ENCODE peak calls at places on chromosomes 5 and 9, in seven cellular contexts. Y, E, H, A, K, O and V are unnamed samples.

GRCh38 chr9:74960548-74960947 is 7.8 kb upstream of the C9orf40 start:
- DNase-seq in H (no peak), K (no peak), A (no peak), O (no peak), Y (no peak), E (no peak), V (no peak)

GRCh38 chr9:85079374-85079773 is 409.8 kb downstream of the NTRK2 start:
- DNase-seq in E (no peak), O (no peak), K (no peak), H (no peak), Y (no peak), A (no peak), V (no peak)

GRCh38 chr5:1278656-1279442 is 16.0 kb downstream of the TERT start:
- DNase-seq in K (no peak), A (no peak), E (no peak), O (no peak), H (no peak), Y (no peak), V (no peak)

GRCh38 chr5:171306785-171307591 is 2.1 kb upstream of the TLX3 start:
- DNase-seq in K (no peak), H (no peak), O (no peak), E (no peak), Y (no peak), A (no peak), V (no peak)

GRCh38 chr5:128213340-128213739 is 129.8 kb downstream of the SLC12A2 start:
- DNase-seq in O (peak; percentile 35), K (no peak), H (peak; percentile 14), Y (no peak), A (peak; percentile 5), E (peak; percentile 87), V (no peak)

GRCh38 chr5:94725142-94725541 is 106.7 kb downstream of the SLF1 start:
- DNase-seq in K (no peak), H (no peak), Y (no peak), A (no peak), E (no peak), O (no peak), V (no peak)

GRCh38 chr9:266228-266627 is 51.6 kb downstream of the DOCK8 start:
- DNase-seq in E (no peak), K (no peak), H (no peak), O (no peak), Y (no peak), A (no peak), V (no peak)

GRCh38 chr9:21590058-21590996 is 108.2 kb upstream of the IFNE start:
- DNase-seq in O (no peak), H (no peak), E (no peak), K (no peak), Y (no peak), A (no peak), V (no peak)

GRCh38 chr5:68456756-68457217 is 241.2 kb downstream of the PIK3R1 start:
- DNase-seq in Y (no peak), E (peak; percentile 64), O (no peak), H (no peak), A (no peak), K (no peak), V (no peak)

GRCh38 chr9:114928092-114928491 is 2.3 kb downstream of the TNFSF8 start:
- DNase-seq in E (no peak), Y (no peak), H (no peak), O (no peak), A (no peak), K (no peak), V (no peak)

GRCh38 chr5:144697847-144698262 is 527.2 kb downstream of the KCTD16 start:
- DNase-seq in E (no peak), A (no peak), Y (no peak), O (no peak), H (no peak), K (no peak), V (no peak)

GRCh38 chr9:122821278-122821952 is 7.0 kb downstream of the PDCL start:
- DNase-seq in K (no peak), H (no peak), E (no peak), O (no peak), A (no peak), Y (no peak), V (peak; percentile 73)

GRCh38 chr9:34457266-34458012 is 931 bp downstream of the FAM219A start:
- DNase-seq in E (peak; percentile 80), O (peak; percentile 9), A (peak; percentile 55), H (peak; percentile 6), K (no peak), Y (no peak), V (peak; percentile 85)

GRCh38 chr5:83162598-83162997 is 85.3 kb downstream of the XRCC4 start:
- DNase-seq in Y (no peak), K (no peak), E (no peak), H (no peak), O (no peak), A (no peak), V (no peak)

GRCh38 chr9:104094534-104095020 is 468 bp downstream of the SMC2 start:
- DNase-seq in A (no peak), Y (no peak), H (no peak), E (no peak), O (no peak), K (no peak), V (no peak)

GRCh38 chr5:35012365-35012764 is 35.4 kb downstream of the AGXT2 start:
- DNase-seq in A (no peak), E (no peak), Y (no peak), K (no peak), O (no peak), H (no peak), V (no peak)

GRCh38 chr9:88953401-88954029 is 37.8 kb upstream of the S1PR3 start:
- DNase-seq in Y (no peak), H (no peak), K (no peak), E (no peak), O (no peak), A (peak; percentile 60), V (no peak)

GRCh38 chr5:83789376-83789775 is 68.7 kb upstream of the HAPLN1 start:
- DNase-seq in Y (no peak), O (no peak), H (no peak), K (no peak), E (peak; percentile 53), A (no peak), V (no peak)

GRCh38 chr9:130578865-130579737 is at the start of gene FUBP3:
- DNase-seq in A (peak; percentile 90), H (peak; percentile 78), Y (peak; percentile 76), E (peak; percentile 97), K (peak; percentile 69), O (peak; percentile 92), V (peak; percentile 97)

GRCh38 chr5:176712546-176713297 is 65.4 kb downstream of the TSPAN17 start:
- DNase-seq in Y (no peak), E (peak; percentile 41), O (no peak), K (no peak), H (no peak), A (no peak), V (no peak)

GRCh38 chr9:111959960-111960359 is 63.3 kb downstream of the UGCG start:
- DNase-seq in O (no peak), Y (no peak), K (no peak), E (no peak), A (no peak), H (no peak), V (peak; percentile 2)

GRCh38 chr9:35616681-35617459 is 1.3 kb downstream of the CD72 start:
- DNase-seq in K (peak; percentile 33), Y (peak; percentile 39), O (peak; percentile 59), H (peak; percentile 69), E (peak; percentile 83), A (peak; percentile 7), V (peak; percentile 82)

GRCh38 chr5:56814963-56815656 is at the start of gene MAP3K1:
- DNase-seq in E (peak; percentile 96), K (peak; percentile 74), Y (peak; percentile 56), A (peak; percentile 79), O (peak; percentile 71), H (peak; percentile 80), V (peak; percentile 87)

GRCh38 chr5:72552041-72552557 is 44.9 kb upstream of the ZNF366 start:
- DNase-seq in Y (no peak), K (no peak), O (no peak), H (no peak), A (no peak), E (no peak), V (no peak)

GRCh38 chr5:52915176-52915875 is 73.8 kb upstream of the ITGA2 start:
- DNase-seq in H (peak; percentile 33), O (peak; percentile 44), Y (peak; percentile 12), K (no peak), A (no peak), E (peak; percentile 81), V (no peak)

GRCh38 chr9:90956026-90956810 is 154.6 kb downstream of the SYK start:
- DNase-seq in A (no peak), K (no peak), E (no peak), H (no peak), Y (no peak), O (no peak), V (no peak)

GRCh38 chr5:153629496-153629895 is 139.0 kb downstream of the GRIA1 start:
- DNase-seq in E (no peak), A (no peak), H (no peak), K (no peak), Y (no peak), O (no peak), V (no peak)

GRCh38 chr5:150081541-150082283 is 4.6 kb downstream of the CSF1R start:
- DNase-seq in O (no peak), E (peak; percentile 77), A (peak; percentile 41), Y (no peak), H (no peak), K (no peak), V (peak; percentile 79)

GRCh38 chr9:101326501-101326900 is 58.3 kb downstream of the BAAT start:
- DNase-seq in O (no peak), E (no peak), Y (no peak), A (no peak), H (no peak), K (no peak), V (no peak)

GRCh38 chr5:38426986-38427950 is 129.2 kb downstream of the LIFR start:
- DNase-seq in E (no peak), Y (no peak), O (no peak), K (no peak), A (no peak), H (no peak), V (no peak)

GRCh38 chr5:169416583-169417196 is 115.8 kb upstream of the SLIT3 start:
- DNase-seq in K (no peak), A (no peak), E (peak; percentile 37), Y (no peak), H (no peak), O (no peak), V (peak; percentile 87)

GRCh38 chr5:119397518-119398380 is 41.9 kb downstream of the TNFAIP8 start:
- DNase-seq in A (no peak), Y (no peak), O (no peak), H (no peak), E (no peak), K (no peak), V (no peak)

GRCh38 chr5:129392681-129393080 is 67.4 kb upstream of the ADAMTS19 start:
- DNase-seq in H (no peak), E (no peak), Y (no peak), O (no peak), A (no peak), K (no peak), V (no peak)

GRCh38 chr9:126114409-126114760 is 212.2 kb upstream of the MVB12B start:
- DNase-seq in A (no peak), E (no peak), H (no peak), K (no peak), Y (no peak), O (no peak), V (peak; percentile 44)

GRCh38 chr9:2729721-2730120 is 12.4 kb downstream of the KCNV2 start:
- DNase-seq in H (no peak), O (no peak), K (no peak), E (no peak), A (no peak), Y (no peak), V (no peak)

GRCh38 chr5:141515141-141515540 is 26.3 kb downstream of the PCDHGC5 start:
- DNase-seq in E (no peak), K (no peak), H (no peak), A (no peak), Y (no peak), O (no peak), V (no peak)

GRCh38 chr5:168471785-168472184 is 14.5 kb upstream of the RARS1 start:
- DNase-seq in O (no peak), A (no peak), K (no peak), H (no peak), E (no peak), Y (no peak), V (no peak)

GRCh38 chr9:122140368-122141193 is 19.0 kb downstream of the NDUFA8 start:
- DNase-seq in O (no peak), Y (no peak), A (no peak), K (no peak), E (no peak), H (no peak), V (no peak)